ENCODE peak calls at places on chromosome 18, in ten cellular contexts. P is mammary epithelial cell, S is esophagus muscularis mucosa, C is PC-9, Z is testis, H is dorsolateral prefrontal cortex, O is left ventricle myocardium inferior, X is psoas muscle, A is adrenal gland, W is fibroblast of lung. U is an unnamed sample.

GRCh38 chr18:50240083-50240563 is 26.2 kb downstream of the CFAP53 start:
- DNase-seq in A (no peak), W (peak; percentile 15), X (no peak), O (no peak), P (peak; percentile 96), H (no peak), S (no peak), Z (no peak), C (peak; percentile 6), U (no peak)

GRCh38 chr18:45923138-45923537 is 44.0 kb downstream of the EPG5 start:
- DNase-seq in Z (no peak), P (no peak), A (no peak), X (no peak), C (no peak), H (no peak), S (no peak), W (no peak), O (no peak), U (no peak)

GRCh38 chr18:7147399-7147798 is 29.8 kb upstream of the LAMA1 start:
- DNase-seq in A (no peak), W (no peak), S (no peak), H (no peak), Z (peak; percentile 17), P (no peak), O (no peak), C (no peak), X (no peak), U (no peak)

GRCh38 chr18:30352551-30353168 is 689.9 kb downstream of the DSC3 start:
- DNase-seq in Z (no peak), P (no peak), H (no peak), O (no peak), C (no peak), A (no peak), S (peak; percentile 91), W (no peak), X (no peak), U (no peak)

GRCh38 chr18:34951625-34952379 is 89.4 kb upstream of the MAPRE2 start:
- DNase-seq in O (no peak), W (no peak), C (no peak), H (no peak), P (no peak), S (no peak), Z (no peak), A (no peak), X (no peak), U (no peak)

GRCh38 chr18:21141678-21142422 is 30.2 kb upstream of the ROCK1 start:
- DNase-seq in S (no peak), W (no peak), A (no peak), C (no peak), Z (no peak), P (no peak), H (no peak), X (no peak), O (no peak), U (no peak)

GRCh38 chr18:3593381-3593903 is 143.5 kb downstream of the TGIF1 start:
- DNase-seq in A (peak; percentile 81), X (no peak), H (peak; percentile 39), O (no peak), P (peak; percentile 96), S (no peak), C (no peak), W (peak; percentile 95), Z (peak; percentile 85), U (no peak)

GRCh38 chr18:56238576-56238975 is 399.8 kb downstream of the TXNL1 start:
- DNase-seq in W (no peak), H (no peak), C (no peak), A (no peak), O (no peak), X (no peak), P (no peak), S (no peak), Z (no peak), U (no peak)

GRCh38 chr18:39834636-39835035 is 2120.4 kb upstream of the PIK3C3 start:
- DNase-seq in A (no peak), H (no peak), W (no peak), S (no peak), Z (no peak), P (no peak), C (no peak), O (no peak), X (no peak), U (no peak)

GRCh38 chr18:394276-394996 is 106.1 kb downstream of the COLEC12 start:
- DNase-seq in W (no peak), X (no peak), P (no peak), Z (no peak), S (no peak), O (no peak), A (no peak), H (no peak), C (no peak), U (no peak)

GRCh38 chr18:43077510-43078290 is 37.8 kb downstream of the RIT2 start:
- DNase-seq in P (no peak), A (no peak), C (no peak), O (no peak), X (no peak), H (no peak), Z (no peak), S (no peak), W (no peak), U (no peak)

GRCh38 chr18:70382992-70383717 is 94.3 kb downstream of the SOCS6 start:
- DNase-seq in Z (no peak), W (no peak), O (no peak), S (no peak), X (no peak), H (no peak), P (no peak), A (no peak), C (no peak), U (no peak)
- H3K27ac ChIP-seq in Z (peak overlapping the region; percentile 45), W (no peak overlapping the region), O (no peak overlapping the region), S (no peak overlapping the region), X (no peak overlapping the region), H (peak overlapping the region; percentile 89), P (peak overlapping the region; percentile 60), A (no peak overlapping the region), C (peak overlapping the region; percentile 77), U (no peak overlapping the region)

GRCh38 chr18:9788860-9789259 is 80.8 kb downstream of the RAB31 start:
- DNase-seq in Z (no peak), O (no peak), P (no peak), X (no peak), W (no peak), A (no peak), S (no peak), H (no peak), C (no peak), U (no peak)

GRCh38 chr18:9796933-9797549 is 88.7 kb upstream of the TXNDC2 start:
- DNase-seq in X (no peak), S (no peak), C (no peak), O (no peak), Z (peak; percentile 65), H (peak; percentile 61), A (no peak), P (no peak), W (no peak), U (no peak)

GRCh38 chr18:9790261-9790660 is 82.2 kb downstream of the RAB31 start:
- DNase-seq in X (no peak), O (no peak), S (no peak), W (no peak), A (no peak), P (no peak), C (no peak), H (no peak), Z (no peak), U (no peak)

GRCh38 chr18:9788140-9788539 is 80.0 kb downstream of the RAB31 start:
- DNase-seq in X (no peak), C (no peak), A (no peak), W (peak; percentile 50), S (no peak), H (no peak), P (no peak), Z (no peak), O (no peak), U (no peak)

DNA sequence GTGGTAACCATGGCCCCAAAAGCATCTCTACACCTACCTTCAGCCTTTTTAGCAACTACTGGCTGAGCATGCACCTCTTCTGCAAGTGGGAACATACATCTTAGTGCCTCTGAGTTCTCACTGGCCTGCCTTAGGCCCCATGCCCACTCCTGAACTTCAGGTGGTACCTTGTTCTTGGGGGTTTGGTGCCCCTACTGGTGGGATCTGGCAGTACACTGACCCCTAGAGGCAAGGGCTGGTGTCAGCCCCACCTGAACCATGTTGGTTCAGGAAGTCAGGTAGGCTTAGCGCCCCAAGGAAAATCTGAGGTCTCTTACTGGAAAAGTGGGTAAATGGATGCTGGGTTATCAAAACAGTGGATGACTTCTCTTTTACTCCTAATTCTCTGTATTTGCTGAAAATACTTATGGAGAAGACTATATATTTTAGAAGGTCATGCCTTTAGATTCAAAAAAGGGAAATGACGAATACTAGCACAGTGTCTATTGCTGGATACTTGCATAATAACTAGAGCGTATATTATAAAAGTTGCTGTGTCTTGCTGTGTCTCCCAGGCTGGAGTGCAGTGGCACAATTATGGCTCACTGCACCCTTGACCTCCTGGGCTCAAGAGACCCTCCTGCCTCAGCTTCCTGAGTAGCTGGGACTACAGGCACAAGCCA is 84.6 kb downstream of the RAB31 start:
- DNase-seq in C (no peak), X (no peak), O (no peak), Z (no peak), S (no peak), P (no peak), W (no peak), H (no peak), A (no peak), U (no peak)
- TF ChIP-seq CTCF in C (peak; percentile 61), X (peak; percentile 33), O (peak; percentile 50), Z (peak; percentile 49), S (peak; percentile 42), P (peak; percentile 40), W (peak; percentile 34), H (peak; percentile 35), A (peak; percentile 19), U (no peak)

GRCh38 chr18:23916338-23916737 is 98.2 kb upstream of the TTC39C start:
- DNase-seq in X (no peak), P (no peak), O (no peak), A (no peak), C (no peak), Z (no peak), S (no peak), H (no peak), W (no peak), U (no peak)
- H3K4me3 ChIP-seq in X (no peak overlapping the region), P (no peak overlapping the region), O (no peak overlapping the region), A (no peak overlapping the region), C (no peak overlapping the region), Z (no peak overlapping the region), S (no peak overlapping the region), H (no peak overlapping the region), W (no peak overlapping the region), U (no peak overlapping the region)

GRCh38 chr18:47574966-47575365 is 323.5 kb upstream of the SKOR2 start:
- DNase-seq in P (no peak), A (no peak), O (no peak), H (no peak), X (no peak), W (no peak), Z (no peak), C (no peak), S (no peak), U (no peak)
- H3K27ac ChIP-seq in P (no peak overlapping the region), A (no peak overlapping the region), O (no peak overlapping the region), H (no peak overlapping the region), X (no peak overlapping the region), W (no peak overlapping the region), Z (no peak overlapping the region), C (no peak overlapping the region), S (no peak overlapping the region), U (no peak overlapping the region)

GRCh38 chr18:62802523-62802922 is 87.2 kb downstream of the PHLPP1 start:
- DNase-seq in Z (no peak), H (no peak), O (no peak), W (no peak), P (no peak), X (no peak), A (no peak), S (no peak), C (no peak), U (no peak)
- TF ChIP-seq CTCF in Z (no peak), H (no peak), O (peak; percentile 31), W (peak; percentile 18), P (no peak), X (no peak), A (no peak), S (peak; percentile 35), C (no peak), U (no peak)

U was measured in coronary artery.